ENCODE peak calls at places on chromosomes 7 and 10, in nine cellular contexts. One of them, this sample, is unnamed. For H3K9me3, the result is how much of the 10 kb centered on the place peaks cover.

GRCh38 chr10:129345763-129346162 is 121.3 kb upstream of the MGMT start:
- DNase-seq in Karpas-422: no peak
- DNase-seq in CD4-positive, alpha-beta T cell: no peak
- DNase-seq in mesenchymal stem cell: no peak
- DNase-seq in GM23248: no peak
- DNase-seq in AG04450: no peak
- DNase-seq in fibroblast of lung: no peak
- DNase-seq in right lobe of liver: no peak
- DNase-seq in Peyer's patch: no peak
- DNase-seq in this sample: no peak

GRCh38 chr10:48215148-48215982 is 59.1 kb downstream of the FRMPD2 start:
- DNase-seq in Karpas-422: peak
- DNase-seq in CD4-positive, alpha-beta T cell: no peak
- DNase-seq in mesenchymal stem cell: peak
- DNase-seq in GM23248: peak
- DNase-seq in AG04450: no peak
- DNase-seq in fibroblast of lung: peak
- DNase-seq in right lobe of liver: no peak
- DNase-seq in Peyer's patch: peak
- DNase-seq in this sample: no peak

GRCh38 chr7:151723321-151723720 is 153.6 kb downstream of the PRKAG2 start:
- DNase-seq in Karpas-422: no peak
- DNase-seq in CD4-positive, alpha-beta T cell: no peak
- DNase-seq in mesenchymal stem cell: no peak
- DNase-seq in GM23248: no peak
- DNase-seq in AG04450: no peak
- DNase-seq in fibroblast of lung: no peak
- DNase-seq in right lobe of liver: no peak
- DNase-seq in Peyer's patch: no peak
- DNase-seq in this sample: no peak

GRCh38 chr10:30995081-30995480 is 36.6 kb downstream of the ZNF438 start:
- DNase-seq in Karpas-422: no peak
- DNase-seq in CD4-positive, alpha-beta T cell: no peak
- DNase-seq in mesenchymal stem cell: no peak
- DNase-seq in GM23248: peak
- DNase-seq in AG04450: no peak
- DNase-seq in fibroblast of lung: peak
- DNase-seq in right lobe of liver: no peak
- DNase-seq in Peyer's patch: no peak
- DNase-seq in this sample: no peak

GRCh38 chr7:91372323-91372722 is 108.1 kb downstream of the FZD1 start:
- DNase-seq in Karpas-422: no peak
- DNase-seq in CD4-positive, alpha-beta T cell: no peak
- DNase-seq in mesenchymal stem cell: no peak
- DNase-seq in GM23248: no peak
- DNase-seq in AG04450: no peak
- DNase-seq in fibroblast of lung: no peak
- DNase-seq in right lobe of liver: no peak
- DNase-seq in Peyer's patch: no peak
- DNase-seq in this sample: no peak

GRCh38 chr7:45001826-45002225 is 1.8 kb downstream of the CCM2 start:
- DNase-seq in Karpas-422: peak
- DNase-seq in CD4-positive, alpha-beta T cell: no peak
- DNase-seq in mesenchymal stem cell: no peak
- DNase-seq in GM23248: no peak
- DNase-seq in AG04450: no peak
- DNase-seq in fibroblast of lung: no peak
- DNase-seq in right lobe of liver: no peak
- DNase-seq in Peyer's patch: no peak
- DNase-seq in this sample: no peak

GRCh38 chr7:87231715-87232114 is 12.2 kb upstream of the TMEM243 start:
- DNase-seq in Karpas-422: no peak
- DNase-seq in CD4-positive, alpha-beta T cell: no peak
- DNase-seq in mesenchymal stem cell: no peak
- DNase-seq in GM23248: no peak
- DNase-seq in AG04450: no peak
- DNase-seq in fibroblast of lung: no peak
- DNase-seq in right lobe of liver: no peak
- DNase-seq in Peyer's patch: no peak
- DNase-seq in this sample: no peak

GRCh38 chr10:100132427-100132826 is 50.8 kb upstream of the CPN1 start:
- DNase-seq in Karpas-422: no peak
- DNase-seq in CD4-positive, alpha-beta T cell: no peak
- DNase-seq in mesenchymal stem cell: no peak
- DNase-seq in GM23248: no peak
- DNase-seq in AG04450: no peak
- DNase-seq in fibroblast of lung: no peak
- DNase-seq in right lobe of liver: no peak
- DNase-seq in Peyer's patch: no peak
- DNase-seq in this sample: no peak

GRCh38 chr10:14806318-14806717 is 31.5 kb downstream of the CDNF start:
- DNase-seq in Karpas-422: no peak
- DNase-seq in CD4-positive, alpha-beta T cell: no peak
- DNase-seq in mesenchymal stem cell: no peak
- DNase-seq in GM23248: no peak
- DNase-seq in AG04450: no peak
- DNase-seq in fibroblast of lung: no peak
- DNase-seq in right lobe of liver: no peak
- DNase-seq in Peyer's patch: no peak
- DNase-seq in this sample: no peak

GRCh38 chr10:70334526-70335245 is 47.7 kb downstream of the LRRC20 start:
- DNase-seq in Karpas-422: no peak
- DNase-seq in CD4-positive, alpha-beta T cell: no peak
- DNase-seq in mesenchymal stem cell: no peak
- DNase-seq in GM23248: no peak
- DNase-seq in AG04450: no peak
- DNase-seq in fibroblast of lung: no peak
- DNase-seq in right lobe of liver: no peak
- DNase-seq in Peyer's patch: no peak
- DNase-seq in this sample: no peak

GRCh38 chr7:128889121-128889520 is 21.4 kb downstream of the KCP start:
- DNase-seq in Karpas-422: no peak
- DNase-seq in CD4-positive, alpha-beta T cell: no peak
- DNase-seq in mesenchymal stem cell: no peak
- DNase-seq in GM23248: peak
- DNase-seq in AG04450: no peak
- DNase-seq in fibroblast of lung: no peak
- DNase-seq in right lobe of liver: peak
- DNase-seq in Peyer's patch: no peak
- DNase-seq in this sample: no peak

DNA sequence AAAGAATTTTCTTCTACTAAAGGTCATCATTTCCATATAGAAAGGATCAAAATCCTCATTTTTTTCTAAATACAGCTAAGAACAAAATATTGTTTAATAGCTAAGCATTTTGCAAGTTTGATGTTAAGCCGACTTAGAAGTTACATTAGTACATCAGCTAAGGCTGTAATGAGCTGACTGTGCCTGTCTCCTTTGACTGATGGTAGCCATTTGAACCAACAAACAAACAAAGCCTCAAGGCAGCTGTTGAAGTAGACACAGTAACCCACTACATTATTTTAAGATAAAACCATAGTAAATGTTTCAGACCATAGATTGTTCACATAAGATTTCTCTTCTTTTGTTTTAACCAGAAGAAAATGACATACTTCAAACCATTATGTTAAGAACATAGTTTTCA is 210.9 kb upstream of the VSTM2A start:
- DNase-seq in Karpas-422: no peak
- DNase-seq in CD4-positive, alpha-beta T cell: no peak
- DNase-seq in mesenchymal stem cell: no peak
- DNase-seq in GM23248: no peak
- DNase-seq in AG04450: no peak
- DNase-seq in fibroblast of lung: no peak
- DNase-seq in right lobe of liver: no peak
- DNase-seq in Peyer's patch: no peak
- DNase-seq in this sample: no peak
- H3K9me3 ChIP-seq in Karpas-422: under half
- H3K9me3 ChIP-seq in CD4-positive, alpha-beta T cell: under half
- H3K9me3 ChIP-seq in mesenchymal stem cell: under half
- H3K9me3 ChIP-seq in GM23248: under half
- H3K9me3 ChIP-seq in AG04450: under half
- H3K9me3 ChIP-seq in fibroblast of lung: under half
- H3K9me3 ChIP-seq in right lobe of liver: under half
- H3K9me3 ChIP-seq in Peyer's patch: under half
- H3K9me3 ChIP-seq in this sample: under half

DNA sequence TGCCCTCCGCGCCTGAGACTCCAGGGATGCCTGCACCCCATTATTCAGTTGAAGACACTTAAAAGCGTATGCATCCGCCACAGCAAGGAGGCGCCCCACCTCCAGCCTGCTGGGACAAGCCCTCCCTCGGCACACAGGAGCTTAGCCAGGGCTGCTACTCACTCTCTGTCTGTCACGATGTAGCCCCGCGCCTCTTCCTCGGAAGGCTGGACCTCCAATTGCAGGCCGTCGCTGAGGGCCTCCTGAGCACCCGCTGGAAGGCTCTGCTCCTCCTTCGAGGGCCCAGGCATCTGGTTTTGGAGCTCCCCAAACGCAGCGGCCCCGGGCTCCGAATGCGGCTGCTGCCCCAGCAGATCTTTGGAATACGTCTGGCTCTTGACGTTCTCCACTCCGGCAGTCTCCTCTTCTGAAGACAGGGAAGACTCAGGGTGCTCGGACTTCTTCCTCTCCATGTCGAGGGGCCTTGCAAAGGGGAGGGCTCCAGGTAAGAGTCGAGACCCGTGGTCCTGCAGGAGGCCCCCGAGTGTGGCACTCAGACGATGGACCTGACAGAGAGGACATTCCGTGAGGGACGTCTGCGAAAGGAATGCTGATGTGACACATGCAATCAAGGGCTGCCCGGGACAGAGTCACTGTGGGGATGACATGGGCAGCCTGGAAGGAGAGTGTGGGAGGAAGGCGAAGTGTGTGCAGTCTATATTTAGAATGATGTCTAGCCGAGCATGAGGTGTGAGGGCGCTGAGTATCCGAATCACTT is 453.9 kb downstream of the PTPRN2 start:
- DNase-seq in Karpas-422: no peak
- DNase-seq in CD4-positive, alpha-beta T cell: no peak
- DNase-seq in mesenchymal stem cell: no peak
- DNase-seq in GM23248: no peak
- DNase-seq in AG04450: no peak
- DNase-seq in fibroblast of lung: no peak
- DNase-seq in right lobe of liver: no peak
- DNase-seq in Peyer's patch: no peak
- DNase-seq in this sample: no peak
- H3K9me3 ChIP-seq in Karpas-422: under half
- H3K9me3 ChIP-seq in CD4-positive, alpha-beta T cell: under half
- H3K9me3 ChIP-seq in mesenchymal stem cell: under half
- H3K9me3 ChIP-seq in GM23248: under half
- H3K9me3 ChIP-seq in AG04450: half or more
- H3K9me3 ChIP-seq in fibroblast of lung: under half
- H3K9me3 ChIP-seq in right lobe of liver: under half
- H3K9me3 ChIP-seq in Peyer's patch: under half
- H3K9me3 ChIP-seq in this sample: under half

DNA sequence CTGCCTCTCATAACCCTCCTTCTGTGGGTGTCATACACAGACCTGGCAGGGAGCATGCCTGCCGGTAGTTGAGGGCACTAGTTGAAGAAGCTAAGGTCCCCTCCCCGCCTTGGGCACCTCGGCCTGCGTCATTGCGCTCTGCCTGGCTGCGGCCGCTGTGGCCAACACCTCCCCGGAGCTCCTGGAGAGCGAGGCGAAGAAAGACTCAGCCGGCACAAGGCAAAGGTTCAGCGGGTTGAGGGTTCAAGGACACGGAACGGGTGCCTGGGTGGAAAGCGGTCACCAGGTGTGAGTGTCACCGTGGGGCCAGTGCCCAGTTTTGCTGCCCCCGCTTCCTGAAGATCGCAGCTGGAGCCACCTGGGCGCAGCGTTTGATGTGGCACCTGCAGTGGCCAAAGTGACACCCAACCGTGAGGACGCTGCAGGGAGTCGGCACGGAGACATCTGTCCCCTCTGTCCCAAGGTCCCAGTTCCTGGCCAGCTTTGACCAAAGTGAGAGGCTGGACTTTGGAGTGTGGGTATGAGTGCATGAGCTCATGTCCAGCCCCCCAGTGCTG is 14.8 kb upstream of the ZNF735 start:
- DNase-seq in Karpas-422: no peak
- DNase-seq in CD4-positive, alpha-beta T cell: no peak
- DNase-seq in mesenchymal stem cell: no peak
- DNase-seq in GM23248: no peak
- DNase-seq in AG04450: no peak
- DNase-seq in fibroblast of lung: no peak
- DNase-seq in right lobe of liver: no peak
- DNase-seq in Peyer's patch: no peak
- DNase-seq in this sample: no peak
- H3K9me3 ChIP-seq in Karpas-422: under half
- H3K9me3 ChIP-seq in CD4-positive, alpha-beta T cell: under half
- H3K9me3 ChIP-seq in mesenchymal stem cell: under half
- H3K9me3 ChIP-seq in GM23248: under half
- H3K9me3 ChIP-seq in AG04450: under half
- H3K9me3 ChIP-seq in fibroblast of lung: under half
- H3K9me3 ChIP-seq in right lobe of liver: under half
- H3K9me3 ChIP-seq in Peyer's patch: under half
- H3K9me3 ChIP-seq in this sample: under half

GRCh38 chr7:64310426-64310825 is 3.3 kb upstream of the ZNF736 start:
- DNase-seq in Karpas-422: no peak
- DNase-seq in CD4-positive, alpha-beta T cell: no peak
- DNase-seq in mesenchymal stem cell: no peak
- DNase-seq in GM23248: no peak
- DNase-seq in AG04450: no peak
- DNase-seq in fibroblast of lung: no peak
- DNase-seq in right lobe of liver: no peak
- DNase-seq in Peyer's patch: no peak
- DNase-seq in this sample: no peak

GRCh38 chr7:64312826-64313225 is 935 bp upstream of the ZNF736 start:
- DNase-seq in Karpas-422: no peak
- DNase-seq in CD4-positive, alpha-beta T cell: no peak
- DNase-seq in mesenchymal stem cell: no peak
- DNase-seq in GM23248: peak
- DNase-seq in AG04450: no peak
- DNase-seq in fibroblast of lung: no peak
- DNase-seq in right lobe of liver: no peak
- DNase-seq in Peyer's patch: no peak
- DNase-seq in this sample: no peak

GRCh38 chr7:64313740-64314491 is at the start of gene ZNF736:
- DNase-seq in Karpas-422: peak
- DNase-seq in CD4-positive, alpha-beta T cell: peak
- DNase-seq in mesenchymal stem cell: no peak
- DNase-seq in GM23248: peak
- DNase-seq in AG04450: peak
- DNase-seq in fibroblast of lung: peak
- DNase-seq in right lobe of liver: peak
- DNase-seq in Peyer's patch: peak
- DNase-seq in this sample: peak

DNA sequence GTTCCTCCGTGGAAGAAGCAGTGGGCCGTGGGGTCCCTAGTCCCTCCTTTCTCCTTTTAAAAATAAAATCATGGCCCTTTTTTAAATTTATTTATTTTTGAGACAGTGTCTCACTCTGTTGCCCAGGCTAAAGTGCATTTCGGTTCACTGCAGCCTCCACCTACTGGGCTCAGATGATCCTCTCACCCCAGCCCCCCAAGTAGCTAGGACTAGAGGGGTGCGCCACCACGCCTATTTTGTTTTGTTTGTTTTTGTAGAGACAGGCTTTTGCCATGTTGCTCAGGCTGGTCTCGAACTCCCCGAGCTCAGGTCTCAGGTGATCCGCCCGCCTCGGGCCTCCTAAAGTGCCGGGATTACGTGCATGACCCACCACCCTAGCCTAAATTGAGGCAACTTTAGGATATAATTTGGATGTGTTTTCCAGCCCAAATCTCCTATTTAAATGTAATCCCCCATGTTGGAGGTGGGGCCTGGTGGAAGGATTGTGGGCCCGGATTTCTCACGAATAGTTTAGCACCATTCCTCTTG is 796 bp downstream of the ZNF736 start:
- DNase-seq in Karpas-422: peak
- DNase-seq in CD4-positive, alpha-beta T cell: no peak
- DNase-seq in mesenchymal stem cell: no peak
- DNase-seq in GM23248: no peak
- DNase-seq in AG04450: no peak
- DNase-seq in fibroblast of lung: no peak
- DNase-seq in right lobe of liver: no peak
- DNase-seq in Peyer's patch: no peak
- DNase-seq in this sample: no peak
- H3K9me3 ChIP-seq in Karpas-422: under half
- H3K9me3 ChIP-seq in CD4-positive, alpha-beta T cell: under half
- H3K9me3 ChIP-seq in mesenchymal stem cell: under half
- H3K9me3 ChIP-seq in GM23248: under half
- H3K9me3 ChIP-seq in AG04450: under half
- H3K9me3 ChIP-seq in fibroblast of lung: under half
- H3K9me3 ChIP-seq in right lobe of liver: under half
- H3K9me3 ChIP-seq in Peyer's patch: under half
- H3K9me3 ChIP-seq in this sample: under half